ENCODE peak calls at places on chromosomes 1 and 21, in nine cellular contexts. C, D, L, V, S, X, Q, T and F are unnamed samples.

GRCh38 chr1:203287109-203287893 is 18.0 kb upstream of the BTG2 start:
- DNase-seq in T (no peak), C (peak), L (no peak), S (peak), V (peak), X (peak), D (peak), Q (no peak), F (peak)

GRCh38 chr1:64173300-64173940 is 30.0 kb upstream of the UBE2U start:
- DNase-seq in X (no peak), V (no peak), S (no peak), C (no peak), Q (no peak), L (no peak), D (peak), T (no peak), F (no peak)

GRCh38 chr1:113396585-113396984 is 6.3 kb downstream of the MAGI3 start:
- DNase-seq in S (no peak), D (no peak), L (no peak), T (peak), V (no peak), C (no peak), X (no peak), Q (peak), F (no peak)

GRCh38 chr1:94862718-94863117 is 42.6 kb downstream of the SLC44A3 start:
- DNase-seq in L (no peak), C (no peak), Q (no peak), V (no peak), X (no peak), S (no peak), T (no peak), D (no peak), F (no peak)

GRCh38 chr1:83819436-83819835 is 179.5 kb downstream of the TTLL7 start:
- DNase-seq in Q (no peak), C (no peak), V (no peak), D (no peak), L (no peak), X (no peak), S (no peak), T (no peak), F (no peak)

GRCh38 chr1:4483031-4483625 is 171.3 kb upstream of the AJAP1 start:
- DNase-seq in L (no peak), V (no peak), S (peak), D (no peak), C (no peak), Q (no peak), T (peak), X (no peak), F (no peak)

GRCh38 chr1:47508900-47509488 is 71.2 kb downstream of the FOXD2 start:
- DNase-seq in T (no peak), Q (no peak), D (no peak), C (peak), V (no peak), L (no peak), X (no peak), S (no peak), F (no peak)

GRCh38 chr1:53899206-53899628 is 5.2 kb downstream of the DIO1 start:
- DNase-seq in T (peak), Q (no peak), D (peak), C (no peak), L (peak), X (no peak), V (peak), S (no peak), F (no peak)

GRCh38 chr1:199954701-199955100 is 72.8 kb upstream of the NR5A2 start:
- DNase-seq in Q (no peak), L (no peak), C (no peak), V (no peak), S (no peak), X (no peak), D (peak), T (no peak), F (no peak)

DNA sequence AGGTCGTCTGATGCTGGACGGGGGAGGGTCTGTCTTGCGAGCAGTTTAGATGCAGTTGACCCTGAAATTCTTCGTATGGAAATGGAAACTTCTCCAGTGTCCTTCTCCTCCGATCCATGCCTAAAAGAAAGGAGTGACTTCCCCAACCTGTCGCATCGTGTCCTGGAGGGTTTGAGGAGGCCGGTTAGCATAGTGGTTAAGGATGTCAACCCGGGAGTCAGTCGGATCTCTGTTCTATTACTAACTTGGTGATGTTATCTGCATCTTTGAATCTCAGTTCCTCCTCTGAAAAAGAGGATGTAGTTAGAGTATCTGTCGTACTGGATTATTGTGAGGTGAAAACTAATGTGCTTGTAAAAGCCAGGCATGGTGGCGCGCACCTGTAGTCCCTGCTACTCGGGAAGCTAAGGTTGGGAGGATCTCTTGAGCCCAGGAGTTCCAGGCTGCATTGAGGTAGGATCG is 700 bp downstream of the ZBTB8B start:
- DNase-seq in T (no peak), L (no peak), X (no peak), C (no peak), Q (no peak), S (no peak), V (no peak), D (no peak), F (no peak)
- H3K4me3 ChIP-seq in T (no peak), L (peak), X (peak), C (no peak), Q (peak), S (peak), V (no peak), D (no peak), F (no peak)

GRCh38 chr21:24658016-24658415 is 949.3 kb downstream of the MRPL39 start:
- DNase-seq in X (no peak), C (no peak), L (no peak), D (no peak), T (no peak), S (no peak), V (no peak), Q (no peak), F (no peak)
- H3K27ac ChIP-seq in X (no peak), C (no peak), L (no peak), D (no peak), T (no peak), S (no peak), V (no peak), Q (no peak), F (no peak)

DNA sequence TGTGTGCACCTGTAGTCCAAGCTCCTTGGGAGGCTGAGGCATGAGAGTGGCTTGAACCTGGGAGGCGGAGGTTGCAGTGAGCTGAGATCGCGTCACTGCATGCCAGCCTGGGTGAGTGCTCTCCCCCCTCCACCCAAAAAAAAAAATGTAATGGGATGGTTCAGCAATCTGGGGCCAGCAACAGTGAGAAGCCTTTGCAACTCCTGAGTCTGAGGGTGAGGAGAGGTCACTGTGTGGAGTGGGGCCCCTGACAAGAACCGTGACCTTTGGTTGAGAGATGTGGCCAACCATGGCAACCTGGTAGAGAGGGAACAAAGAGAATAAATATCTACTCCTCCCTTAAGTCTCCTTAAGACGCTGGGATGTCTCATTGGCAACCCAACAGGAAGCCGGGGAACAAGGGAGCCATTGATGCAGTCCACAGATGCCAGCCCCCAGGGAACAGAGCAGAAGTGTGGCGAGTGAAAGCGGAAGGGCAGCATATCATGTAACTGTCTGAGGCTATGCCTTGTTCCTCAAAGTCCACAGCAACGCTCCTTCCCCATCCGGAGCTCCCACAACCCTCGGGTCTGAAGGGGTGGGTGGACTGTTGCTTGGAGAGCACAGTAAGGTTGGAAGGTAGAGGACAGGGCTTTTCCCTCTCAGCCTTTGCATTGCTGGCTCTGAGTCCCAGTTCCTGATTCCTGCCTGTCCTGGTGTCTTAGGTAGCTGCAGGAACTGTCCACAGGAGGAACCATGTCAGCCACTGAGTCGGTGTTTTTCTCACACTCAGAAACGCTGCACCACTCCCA is 8.3 kb downstream of the TRNP1 start:
- DNase-seq in S (peak), V (peak), Q (no peak), X (peak), T (no peak), D (no peak), L (no peak), C (no peak), F (peak)
- TF ChIP-seq POLR2A in S (no peak), V (no peak), Q (peak), X (no peak), T (no peak), D (peak), L (no peak), C (no peak), F (no peak)

GRCh38 chr1:156295391-156295947 is at the start of gene GLMP:
- DNase-seq in D (peak), T (peak), C (peak), Q (peak), X (peak), V (peak), L (peak), S (peak), F (no peak)

GRCh38 chr1:156293098-156293434 is 2.4 kb downstream of the GLMP start:
- DNase-seq in T (no peak), C (no peak), X (no peak), V (no peak), L (no peak), S (no peak), D (no peak), Q (no peak), F (no peak)

GRCh38 chr1:156289857-156290256 is 5.6 kb downstream of the GLMP start:
- DNase-seq in Q (no peak), X (no peak), V (no peak), D (no peak), S (no peak), T (no peak), C (no peak), L (no peak), F (no peak)

GRCh38 chr1:156293895-156294294 is 1.6 kb downstream of the GLMP start:
- DNase-seq in S (no peak), X (no peak), L (no peak), D (no peak), T (no peak), C (no peak), V (no peak), Q (no peak), F (no peak)

DNA sequence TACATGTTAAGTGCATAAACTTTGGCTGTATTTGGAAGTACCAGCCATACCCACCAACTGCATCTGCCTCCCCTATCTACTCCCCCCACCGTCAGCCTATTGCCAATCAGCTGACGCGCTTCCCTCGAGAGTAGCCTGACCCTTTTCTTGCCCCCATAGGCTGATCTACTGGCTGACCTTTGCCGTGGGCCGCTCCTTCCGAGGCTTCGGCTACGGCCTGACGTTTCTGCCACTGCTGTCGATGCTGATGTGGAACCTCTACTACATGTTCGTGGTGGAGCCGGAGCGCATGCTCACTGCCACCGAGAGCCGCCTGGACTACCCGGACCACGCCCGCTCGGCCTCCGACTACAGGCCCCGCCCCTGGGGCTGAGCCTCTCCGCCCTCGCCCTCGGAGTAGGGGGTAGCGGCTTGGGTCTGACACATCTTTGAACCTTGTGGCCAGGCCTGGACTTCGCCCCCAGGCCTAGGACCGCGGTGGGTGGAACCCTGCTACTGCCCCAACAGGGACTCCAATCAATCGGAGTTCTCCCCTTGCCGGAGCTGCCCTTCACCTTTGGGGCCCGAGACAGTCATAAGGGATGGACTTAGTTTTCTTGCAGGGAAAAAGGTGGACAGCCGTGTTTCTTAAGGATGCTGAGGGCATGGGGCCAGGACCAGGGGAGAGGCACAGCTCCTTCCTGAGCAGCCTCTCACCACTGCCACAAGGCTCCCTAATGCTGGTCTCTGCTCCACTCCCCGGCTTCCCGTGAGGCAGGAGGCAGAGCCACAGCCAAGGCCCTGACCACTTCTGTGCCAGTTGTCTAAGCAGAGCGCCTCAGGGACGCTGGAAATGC is 4.0 kb downstream of the GLMP start:
- DNase-seq in S (peak), D (peak), C (peak), V (peak), T (peak), L (peak), X (peak), Q (peak), F (no peak)
- H3K4me3 ChIP-seq in S (peak), D (peak), C (peak), V (peak), T (no peak), L (peak), X (peak), Q (no peak), F (peak)

DNA sequence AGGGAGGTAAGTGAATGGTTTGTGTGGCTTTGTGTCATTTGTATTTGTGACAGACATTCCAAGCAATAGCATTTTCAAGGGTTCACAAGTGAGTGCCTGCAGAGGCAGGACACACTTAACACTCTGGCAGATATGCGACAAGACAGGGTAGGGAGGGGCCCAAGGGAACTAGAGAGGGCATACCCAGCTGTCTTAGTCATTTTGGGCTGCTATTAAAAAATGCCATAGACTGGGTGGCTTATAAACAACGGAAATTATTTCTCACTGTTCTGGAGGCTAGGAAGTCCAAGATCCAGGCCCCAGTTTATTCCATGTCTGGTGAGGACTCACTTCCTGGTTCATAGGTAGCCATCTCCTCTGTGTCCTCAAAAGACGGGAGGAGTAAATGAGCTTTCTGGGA is 137.4 kb downstream of the FGGY start:
- DNase-seq in D (no peak), L (no peak), V (no peak), S (no peak), X (no peak), T (peak), Q (no peak), C (no peak), F (no peak)
- H3K27ac ChIP-seq in D (no peak), L (no peak), V (no peak), S (no peak), X (no peak), T (no peak), Q (no peak), C (peak), F (no peak)

GRCh38 chr1:941027-941587 is 17.4 kb downstream of the SAMD11 start:
- DNase-seq in X (no peak), V (no peak), Q (no peak), D (no peak), S (no peak), T (no peak), L (no peak), C (peak), F (no peak)

GRCh38 chr1:940121-941026 is 16.7 kb downstream of the SAMD11 start:
- DNase-seq in X (peak), T (peak), D (peak), C (peak), S (peak), Q (no peak), V (peak), L (peak), F (no peak)

GRCh38 chr1:942411-942821 is 16.6 kb downstream of the NOC2L start:
- DNase-seq in C (peak), V (no peak), T (no peak), S (no peak), X (no peak), Q (no peak), L (no peak), D (no peak), F (no peak)

GRCh38 chr1:942864-943533 is 16.1 kb downstream of the NOC2L start:
- DNase-seq in Q (peak), S (peak), L (peak), T (no peak), V (no peak), C (peak), X (peak), D (no peak), F (no peak)

GRCh38 chr1:941588-942383 is 17.3 kb downstream of the NOC2L start:
- DNase-seq in Q (peak), D (peak), T (peak), L (peak), C (peak), V (peak), X (peak), S (peak), F (no peak)
- TF ChIP-seq POLR2A in Q (peak), D (no peak), T (no peak), L (no peak), C (no peak), V (no peak), X (no peak), S (no peak), F (no peak)

GRCh38 chr1:207745839-207746767 is 5.8 kb upstream of the CD46 start:
- DNase-seq in C (no peak), L (no peak), X (no peak), V (no peak), T (no peak), Q (no peak), S (no peak), D (no peak), F (no peak)
- H3K4me3 ChIP-seq in C (no peak), L (no peak), X (no peak), V (no peak), T (no peak), Q (no peak), S (no peak), D (no peak), F (no peak)